ENCODE peak calls at places on chromosome 22, in nine cellular contexts. A is OCI-LY7; X is endodermal cell; U is iPS DF 6.9; C is astrocyte; G is CD8-positive, alpha-beta memory T cell; B is adipocyte; H is colonic mucosa; E is pancreas. R is an unnamed sample. For H3K9me3, the result is how much of the 10 kb centered on the place peaks cover.

GRCh38 chr22:30452861-30453260 is 19.0 kb downstream of the SEC14L3 start:
- DNase-seq in A (no peak), X (no peak), U (no peak), C (no peak), G (no peak), B (no peak), H (no peak), E (no peak), R (no peak)

GRCh38 chr22:32501797-32502290 is 27.2 kb downstream of the FBXO7 start:
- DNase-seq in A (no peak), X (no peak), U (no peak), C (no peak), G (no peak), B (peak), H (no peak), E (no peak), R (no peak)

GRCh38 chr22:17858033-17858432 is 83.8 kb upstream of the BID start:
- DNase-seq in A (no peak), X (no peak), U (no peak), C (no peak), G (no peak), B (no peak), H (no peak), E (no peak), R (no peak)

GRCh38 chr22:26903030-26903856 is 245.9 kb downstream of the MIAT start:
- DNase-seq in A (peak), X (peak), U (no peak), C (no peak), G (no peak), B (no peak), H (no peak), E (no peak), R (no peak)

GRCh38 chr22:17891427-17892167 is 117.3 kb upstream of the BID start:
- DNase-seq in A (no peak), X (peak), U (no peak), C (no peak), G (no peak), B (no peak), H (peak), E (no peak), R (no peak)

GRCh38 chr22:41876275-41876674 is 38.6 kb downstream of the SHISA8 start:
- DNase-seq in A (no peak), X (no peak), U (no peak), C (no peak), G (no peak), B (peak), H (no peak), E (no peak), R (no peak)

GRCh38 chr22:46076651-46077339 is 73.5 kb upstream of the PPARA start:
- DNase-seq in A (no peak), X (no peak), U (no peak), C (peak), G (no peak), B (peak), H (no peak), E (no peak), R (peak)

GRCh38 chr22:38956551-38956950 is 858 bp upstream of the APOBEC3A start:
- DNase-seq in A (no peak), X (no peak), U (no peak), C (no peak), G (no peak), B (no peak), H (no peak), E (no peak), R (no peak)

GRCh38 chr22:19612866-19613572 is 88.8 kb upstream of the CLDN5 start:
- DNase-seq in A (no peak), X (no peak), U (no peak), C (no peak), G (no peak), B (no peak), H (no peak), E (no peak), R (no peak)

GRCh38 chr22:10780281-10780680 is 4747.7 kb upstream of the OR11H1 start:
- DNase-seq in A (no peak), X (no peak), U (no peak), C (no peak), G (no peak), B (no peak), H (no peak), E (no peak), R (no peak)
- H3K9me3 ChIP-seq in A (under half), X (half or more), U (under half), C (under half), G (under half), B (under half), H (under half), E (under half), R (under half)

GRCh38 chr22:50280708-50281383 is 10.7 kb upstream of the MAPK11 start:
- DNase-seq in A (no peak), X (no peak), U (no peak), C (no peak), G (no peak), B (no peak), H (no peak), E (no peak), R (no peak)

GRCh38 chr22:50281384-50281760 is 11.2 kb upstream of the MAPK11 start:
- DNase-seq in A (no peak), X (no peak), U (no peak), C (no peak), G (no peak), B (no peak), H (no peak), E (no peak), R (no peak)

GRCh38 chr22:50282361-50283144 is 12.4 kb upstream of the MAPK11 start:
- DNase-seq in A (no peak), X (no peak), U (no peak), C (peak), G (no peak), B (peak), H (peak), E (peak), R (peak)

GRCh38 chr22:50280022-50280707 is 10.0 kb upstream of the MAPK11 start:
- DNase-seq in A (no peak), X (no peak), U (no peak), C (no peak), G (no peak), B (no peak), H (no peak), E (no peak), R (no peak)

DNA sequence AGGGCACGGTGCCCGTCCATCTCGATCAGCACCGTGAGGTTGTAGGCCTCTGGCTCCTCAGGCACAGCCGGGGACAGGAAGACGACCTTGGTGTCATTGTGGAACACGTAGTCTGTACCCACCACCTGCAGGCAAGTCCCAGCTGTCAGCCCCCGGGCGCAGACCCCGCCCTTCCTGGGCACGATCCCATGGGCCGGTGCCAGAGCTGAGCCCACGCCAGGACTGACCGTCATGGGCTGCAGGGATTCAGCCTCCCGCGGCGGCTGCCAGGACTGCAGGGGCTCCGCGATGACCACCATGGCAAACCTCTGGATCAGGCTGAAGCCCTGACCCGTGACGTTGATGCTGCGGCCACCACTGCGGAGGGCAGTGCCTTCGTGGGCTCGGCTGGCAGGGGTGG is 11.8 kb upstream of the MAPK11 start:
- DNase-seq in A (no peak), X (no peak), U (no peak), C (no peak), G (no peak), B (no peak), H (no peak), E (peak), R (no peak)
- H3K4me3 ChIP-seq in A (no peak), X (no peak), U (no peak), C (no peak), G (no peak), B (no peak), H (no peak), E (no peak), R (no peak)

GRCh38 chr22:47497666-47498065 is 735.2 kb downstream of the TBC1D22A start:
- DNase-seq in A (no peak), X (no peak), U (no peak), C (no peak), G (no peak), B (no peak), H (no peak), E (no peak), R (no peak)
- H3K9me3 ChIP-seq in A (under half), X (half or more), U (under half), C (under half), G (under half), B (under half), H (under half), E (under half), R (under half)

GRCh38 chr22:36419912-36420882 is 32.4 kb upstream of the MYH9 start:
- DNase-seq in A (no peak), X (no peak), U (no peak), C (no peak), G (no peak), B (no peak), H (no peak), E (no peak), R (no peak)
- H3K4me3 ChIP-seq in A (no peak), X (no peak), U (no peak), C (no peak), G (no peak), B (peak), H (peak), E (no peak), R (no peak)